ENCODE peak calls at places on chromosomes 12 and 14, in four cellular contexts. V is Peyer's patch, Q is IMR-90, D is tibial nerve. H is an unnamed sample.

GRCh38 chr12:106106892-106107291 is 31.9 kb downstream of the NUAK1 start:
- DNase-seq in V (no peak), Q (peak), D (no peak), H (no peak)

GRCh38 chr12:129676411-129676810 is 227.4 kb downstream of the TMEM132D start:
- DNase-seq in V (no peak), D (no peak), Q (no peak), H (no peak)

GRCh38 chr12:30180602-30181001 is 396.9 kb upstream of the TMTC1 start:
- DNase-seq in V (no peak), Q (no peak), D (no peak), H (no peak)

GRCh38 chr12:2284857-2285256 is 232.1 kb downstream of the CACNA1C start:
- DNase-seq in D (peak), Q (peak), V (peak), H (peak)

GRCh38 chr14:32230181-32230580 is 27.1 kb upstream of the RNU6-8 start:
- DNase-seq in D (no peak), V (no peak), Q (peak), H (no peak)

GRCh38 chr12:49294086-49294803 is 702 bp upstream of the PRPH start:
- DNase-seq in Q (no peak), D (no peak), V (no peak), H (no peak)

GRCh38 chr12:123882306-123882705 is 90.3 kb downstream of the CCDC92 start:
- DNase-seq in D (no peak), V (no peak), Q (no peak), H (no peak)

GRCh38 chr14:23562822-23563472 is 4.6 kb downstream of the AP1G2 start:
- DNase-seq in D (no peak), Q (peak), V (peak), H (peak)

GRCh38 chr14:100664841-100665425 is 61.8 kb upstream of the DLK1 start:
- DNase-seq in Q (peak), V (no peak), D (no peak), H (peak)

GRCh38 chr12:75259170-75259569 is 49.5 kb upstream of the KCNC2 start:
- DNase-seq in D (no peak), V (no peak), Q (no peak), H (no peak)

GRCh38 chr12:75260316-75260715 is 50.7 kb upstream of the KCNC2 start:
- DNase-seq in D (no peak), Q (no peak), V (no peak), H (no peak)

DNA sequence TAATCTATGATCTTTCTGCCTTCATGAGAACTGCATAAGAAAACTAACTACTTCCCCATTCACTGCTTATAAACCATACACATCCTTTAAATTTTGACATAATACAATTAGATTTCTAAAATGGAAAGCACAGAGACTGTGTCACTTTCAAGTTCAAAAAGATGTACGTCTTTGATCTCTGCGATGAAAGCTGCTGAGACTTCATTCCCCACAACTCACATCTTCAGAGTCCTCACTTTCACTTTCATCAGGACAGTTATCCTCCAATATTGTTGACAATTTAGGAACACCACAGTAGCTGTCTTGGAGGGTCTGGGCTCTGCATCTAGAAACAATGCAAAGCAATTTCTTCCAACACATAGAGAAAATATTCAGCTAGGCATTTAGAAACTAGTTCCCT is 47.9 kb upstream of the KCNC2 start:
- DNase-seq in D (no peak), Q (peak), V (no peak), H (no peak)
- H3K4me3 ChIP-seq in D (no peak), Q (peak), V (no peak), H (no peak)

GRCh38 chr12:107126688-107127481 is 33.5 kb upstream of the CRY1 start:
- DNase-seq in D (no peak), Q (peak), V (no peak), H (no peak)
- TF ChIP-seq CTCF in D (no peak), Q (peak), V (no peak), H (no peak)

GRCh38 chr14:104865631-104866441 is 768 bp downstream of the CEP170B start:
- DNase-seq in Q (peak), D (peak), V (peak), H (peak)
- TF ChIP-seq POLR2A in Q (peak), D (peak), V (peak), H (peak)

DNA sequence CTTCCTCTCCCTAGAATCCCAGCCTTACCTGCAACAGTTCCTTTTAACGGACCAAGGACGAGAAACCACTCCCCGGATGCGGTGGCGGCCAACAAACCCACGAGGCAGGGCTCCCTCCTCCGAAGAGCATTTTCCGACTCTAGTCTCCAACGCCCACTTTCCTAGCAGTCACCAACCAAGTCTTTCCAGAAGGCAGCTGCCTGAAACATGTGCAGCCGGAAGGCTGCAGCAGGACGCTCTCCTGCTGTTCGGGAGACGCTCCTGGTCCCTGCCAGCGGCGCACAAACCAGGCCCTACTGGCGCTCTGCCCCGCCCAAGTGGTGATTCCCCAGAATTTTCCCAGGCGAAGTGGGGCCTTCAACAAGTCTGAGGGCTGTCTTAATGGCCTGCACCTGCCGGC is 21.1 kb upstream of the ADAM20 start:
- DNase-seq in D (no peak), Q (peak), V (no peak), H (peak)
- H3K4me3 ChIP-seq in D (no peak), Q (peak), V (no peak), H (no peak)

DNA sequence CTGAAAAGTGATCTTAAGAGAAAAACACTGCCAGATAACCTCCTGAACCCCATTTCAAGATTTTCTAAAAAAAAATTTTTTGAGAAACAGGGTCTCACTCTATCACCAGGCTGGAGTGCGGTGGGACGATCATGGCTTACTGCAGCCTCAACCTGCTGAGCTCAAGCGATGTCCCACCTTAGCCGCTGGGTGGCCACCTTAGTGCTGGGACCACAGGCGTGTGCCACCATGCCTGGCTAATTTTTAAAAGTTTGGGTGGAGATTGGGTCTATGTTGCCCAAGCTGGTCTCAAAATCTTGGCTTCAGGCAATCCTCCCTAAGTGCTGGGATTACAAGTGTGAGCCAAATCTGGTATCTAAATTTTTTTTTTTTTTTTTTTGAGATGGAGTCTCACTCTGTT is 3.4 kb downstream of the PNMA1 start:
- DNase-seq in V (no peak), D (no peak), Q (no peak), H (no peak)
- TF ChIP-seq CTCF in V (no peak), D (no peak), Q (no peak), H (no peak)

DNA sequence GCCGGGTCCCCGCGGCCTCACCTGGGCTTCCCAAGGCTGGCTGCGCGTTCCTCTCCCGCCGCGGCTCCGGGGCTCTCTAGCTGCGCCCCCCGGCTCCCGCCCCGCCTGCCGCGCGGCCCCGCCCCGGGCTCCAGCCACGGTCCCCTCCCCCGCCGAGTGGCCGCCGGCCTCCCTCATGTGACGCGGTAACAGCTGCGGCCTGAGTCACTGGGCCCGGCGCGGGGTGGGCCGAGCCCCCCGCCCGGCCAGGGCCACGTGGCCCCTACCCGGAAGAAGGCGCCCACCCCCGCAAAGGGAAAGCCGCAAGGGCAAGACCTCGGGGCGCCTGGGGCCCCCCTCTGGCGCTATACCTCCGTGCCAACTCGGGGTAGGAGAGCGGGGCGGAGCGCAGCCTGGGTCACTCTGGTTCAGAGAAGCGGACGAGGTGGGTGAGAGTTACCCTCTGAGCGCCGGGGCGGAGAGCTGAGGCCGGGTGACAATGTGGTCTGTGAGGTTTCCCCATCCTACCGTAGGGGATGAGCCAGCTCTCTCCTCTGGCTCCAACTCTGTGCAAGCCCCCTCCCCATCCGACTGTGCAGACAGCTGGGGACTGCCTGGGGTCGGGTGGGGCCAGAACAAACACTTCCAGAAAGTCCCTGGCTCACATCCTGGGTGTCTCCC is at the start of gene CD63:
- DNase-seq in V (peak), D (peak), Q (peak), H (peak)
- TF ChIP-seq POLR2A in V (peak), D (peak), Q (peak), H (peak)

DNA sequence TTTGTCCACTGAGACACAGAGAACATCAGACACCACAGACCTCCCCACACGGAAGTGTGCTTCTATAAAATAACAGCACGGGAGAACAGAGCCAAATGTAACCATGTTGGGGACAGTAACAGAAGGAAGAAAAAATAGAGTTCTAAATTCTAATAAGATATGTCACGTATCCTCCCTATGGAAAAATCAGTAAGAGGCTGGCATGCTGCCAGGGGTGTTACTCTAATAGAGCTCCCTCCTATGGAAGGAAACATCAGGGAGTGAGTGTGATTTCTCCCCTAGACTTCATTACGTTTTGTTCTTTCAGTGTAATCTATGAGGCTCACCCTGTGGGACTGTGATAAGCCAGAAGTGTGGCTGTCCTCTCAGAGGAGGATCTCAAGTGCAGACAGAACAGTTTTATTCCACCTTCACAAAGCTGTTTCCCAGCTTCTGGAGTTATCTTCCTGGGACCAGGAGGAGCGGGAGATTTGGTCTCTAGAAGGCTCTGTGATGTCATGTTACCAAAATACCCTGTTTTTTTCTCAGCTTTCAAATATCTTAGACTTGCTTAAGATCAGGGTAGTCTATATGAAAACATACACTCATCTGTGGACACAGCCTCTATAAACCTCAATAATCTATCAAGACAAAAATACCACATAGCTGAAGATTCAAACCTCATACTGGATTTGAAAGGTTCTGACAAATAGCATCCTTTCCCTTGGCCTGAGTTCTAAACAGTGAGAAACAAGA is 69.3 kb downstream of the ZFC3H1 start:
- DNase-seq in V (no peak), Q (no peak), D (no peak), H (peak)
- H3K4me3 ChIP-seq in V (no peak), Q (no peak), D (no peak), H (no peak)

DNA sequence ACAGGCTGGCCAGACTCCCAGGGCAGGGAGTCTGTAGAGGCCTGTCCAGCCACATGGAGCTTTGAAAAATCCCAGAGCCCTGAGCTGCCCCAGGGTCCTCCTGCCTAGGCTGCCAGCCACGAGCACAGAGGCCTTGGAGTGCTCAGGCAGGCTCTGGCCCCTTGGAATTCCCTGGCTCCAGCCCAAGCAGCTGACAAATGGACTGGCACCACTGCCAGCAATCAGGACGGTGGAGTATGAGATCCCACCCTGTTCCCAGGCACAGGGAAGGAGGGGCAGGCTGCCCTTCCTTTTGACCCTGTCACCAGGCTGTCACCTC is 26.3 kb downstream of the CMKLR1 start:
- DNase-seq in V (no peak), D (no peak), Q (no peak), H (peak)
- TF ChIP-seq CTCF in V (no peak), D (no peak), Q (no peak), H (no peak)

GRCh38 chr12:386651-387050 is 2.5 kb downstream of the KDM5A start:
- DNase-seq in V (no peak), D (no peak), Q (peak), H (no peak)

GRCh38 chr12:388547-389137 is 478 bp downstream of the KDM5A start:
- DNase-seq in D (no peak), Q (peak), V (peak), H (peak)

GRCh38 chr12:389138-390096 is at the start of gene KDM5A:
- DNase-seq in Q (peak), V (peak), D (peak), H (peak)

DNA sequence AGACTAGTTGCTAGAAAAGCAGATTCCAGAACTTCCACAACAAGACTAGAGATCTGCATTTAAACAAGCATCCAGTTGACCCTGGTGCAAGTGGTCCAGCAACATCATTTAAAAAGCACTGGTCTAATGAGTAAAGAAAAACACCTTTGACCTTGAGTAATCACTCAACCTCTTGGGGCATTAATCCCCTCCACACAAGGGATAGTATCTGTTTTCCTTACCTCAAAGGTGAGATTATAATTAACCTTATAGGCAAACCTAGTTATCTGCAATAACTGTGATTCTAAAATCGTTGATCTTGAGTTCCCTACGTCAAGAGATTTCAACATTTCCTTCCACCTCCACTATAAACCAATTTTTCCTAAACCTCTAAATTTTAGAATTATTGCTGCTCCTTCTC is 1.1 kb downstream of the KDM5A start:
- DNase-seq in V (no peak), Q (no peak), D (no peak), H (no peak)
- TF ChIP-seq POLR2A in V (no peak), Q (no peak), D (no peak), H (no peak)

GRCh38 chr12:54001283-54002187 is 1.6 kb downstream of the HOXC9 start:
- DNase-seq in Q (no peak), V (no peak), D (no peak), H (no peak)

GRCh38 chr12:54003625-54004024 is 3.7 kb downstream of the HOXC9 start:
- DNase-seq in V (no peak), Q (no peak), D (no peak), H (no peak)

GRCh38 chr12:54002915-54003339 is 3.0 kb downstream of the HOXC9 start:
- DNase-seq in D (no peak), V (no peak), Q (no peak), H (no peak)

GRCh38 chr12:54000774-54001114 is 783 bp downstream of the HOXC9 start:
- DNase-seq in Q (no peak), V (no peak), D (no peak), H (no peak)

GRCh38 chr12:54002278-54002914 is 2.4 kb downstream of the HOXC9 start:
- DNase-seq in V (no peak), Q (no peak), D (no peak), H (no peak)
- H3K4me3 ChIP-seq in V (peak), Q (no peak), D (no peak), H (no peak)

H was measured in body of pancreas.